ENCODE peak calls at places on chromosomes 1 and 21, in six cellular contexts. X is heart left ventricle, D is epithelial cell of esophagus, U is cardiac muscle cell, C is progenitor cell of endocrine pancreas, K is natural killer cell. E is an unnamed sample.

GRCh38 chr21:45403825-45404725 is 890 bp upstream of the COL18A1 start:
- DNase-seq in X (peak; percentile 68), D (peak; percentile 84), U (peak; percentile 48), C (no peak), K (no peak), E (no peak)

GRCh38 chr1:30184393-30185141 is 538.8 kb downstream of the MATN1 start:
- DNase-seq in X (no peak), D (no peak), U (peak; percentile 33), C (no peak), K (no peak), E (no peak)

GRCh38 chr1:166895766-166896165 is 19.7 kb upstream of the TADA1 start:
- DNase-seq in X (no peak), D (no peak), U (no peak), C (no peak), K (no peak), E (no peak)

GRCh38 chr21:17250651-17251294 is 262.1 kb upstream of the CXADR start:
- DNase-seq in X (no peak), D (peak; percentile 2), U (no peak), C (no peak), K (no peak), E (no peak)

GRCh38 chr1:198620951-198621824 is 17.7 kb upstream of the PTPRC start:
- DNase-seq in X (no peak), D (no peak), U (no peak), C (no peak), K (peak; percentile 53), E (no peak)

GRCh38 chr1:111742938-111743549 is 3.8 kb upstream of the INKA2 start:
- DNase-seq in X (no peak), D (no peak), U (no peak), C (no peak), K (no peak), E (no peak)

GRCh38 chr1:160205974-160206369 is 788 bp downstream of the PEA15 start:
- DNase-seq in X (peak; percentile 59), D (peak; percentile 76), U (no peak), C (no peak), K (peak; percentile 24), E (no peak)

GRCh38 chr1:110192541-110192940 is 17.6 kb upstream of the KCNC4 start:
- DNase-seq in X (no peak), D (no peak), U (no peak), C (no peak), K (no peak), E (no peak)

GRCh38 chr1:30923597-30923996 is 15.0 kb upstream of the SDC3 start:
- DNase-seq in X (no peak), D (no peak), U (no peak), C (no peak), K (no peak), E (no peak)

GRCh38 chr1:228014235-228014930 is 7.6 kb downstream of the WNT3A start:
- DNase-seq in X (peak; percentile 1), D (peak; percentile 86), U (no peak), C (peak; percentile 1), K (no peak), E (no peak)

GRCh38 chr1:177185209-177185608 is 14.5 kb downstream of the BRINP2 start:
- DNase-seq in X (no peak), D (peak; percentile 27), U (no peak), C (no peak), K (no peak), E (no peak)

GRCh38 chr1:150262388-150263320 is 5.1 kb downstream of the CA14 start:
- DNase-seq in X (no peak), D (peak; percentile 77), U (no peak), C (no peak), K (no peak), E (no peak)

GRCh38 chr1:35505911-35506798 is 51.0 kb downstream of the KIAA0319L start:
- DNase-seq in X (peak; percentile 16), D (peak; percentile 56), U (no peak), C (no peak), K (no peak), E (no peak)

GRCh38 chr1:232704694-232705680 is 75.1 kb upstream of the SIPA1L2 start:
- DNase-seq in X (no peak), D (peak; percentile 93), U (no peak), C (no peak), K (no peak), E (no peak)

GRCh38 chr1:199753513-199753912 is 274.0 kb upstream of the NR5A2 start:
- DNase-seq in X (no peak), D (no peak), U (no peak), C (no peak), K (no peak), E (no peak)
- TF ChIP-seq CTCF in X (no peak), D (no peak), U (no peak), C (no peak), K (no peak), E (no peak)

DNA sequence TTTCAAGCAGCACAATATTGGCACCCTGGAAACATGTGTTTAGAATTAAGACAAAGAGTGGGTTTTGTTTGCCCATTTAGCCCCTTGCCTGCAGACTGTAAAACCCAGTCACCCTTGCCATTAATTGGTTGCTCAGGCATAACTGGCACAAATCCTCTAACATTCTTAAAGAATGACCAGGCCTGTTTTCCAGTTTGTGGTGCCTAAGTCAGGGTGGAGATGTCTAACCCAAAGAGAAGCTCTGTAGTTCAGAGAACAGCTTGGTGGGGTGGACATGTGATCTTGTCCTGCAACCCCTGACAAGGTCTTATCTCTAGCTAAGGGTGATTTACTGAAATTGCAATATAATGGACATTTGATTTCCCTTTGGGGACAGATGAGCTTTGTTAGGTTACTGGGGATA is 8.8 kb upstream of the ANGPTL7 start:
- DNase-seq in X (no peak), D (no peak), U (no peak), C (no peak), K (no peak), E (no peak)
- TF ChIP-seq CTCF in X (no peak), D (no peak), U (no peak), C (no peak), K (no peak), E (no peak)

GRCh38 chr1:200550367-200550766 is 70.2 kb downstream of the KIF14 start:
- DNase-seq in X (no peak), D (peak; percentile 80), U (no peak), C (no peak), K (no peak), E (no peak)

GRCh38 chr1:200561856-200562214 is 58.7 kb downstream of the KIF14 start:
- DNase-seq in X (no peak), D (no peak), U (no peak), C (no peak), K (no peak), E (no peak)

GRCh38 chr1:200558866-200559459 is 61.6 kb downstream of the KIF14 start:
- DNase-seq in X (no peak), D (peak; percentile 64), U (peak; percentile 56), C (no peak), K (no peak), E (no peak)

DNA sequence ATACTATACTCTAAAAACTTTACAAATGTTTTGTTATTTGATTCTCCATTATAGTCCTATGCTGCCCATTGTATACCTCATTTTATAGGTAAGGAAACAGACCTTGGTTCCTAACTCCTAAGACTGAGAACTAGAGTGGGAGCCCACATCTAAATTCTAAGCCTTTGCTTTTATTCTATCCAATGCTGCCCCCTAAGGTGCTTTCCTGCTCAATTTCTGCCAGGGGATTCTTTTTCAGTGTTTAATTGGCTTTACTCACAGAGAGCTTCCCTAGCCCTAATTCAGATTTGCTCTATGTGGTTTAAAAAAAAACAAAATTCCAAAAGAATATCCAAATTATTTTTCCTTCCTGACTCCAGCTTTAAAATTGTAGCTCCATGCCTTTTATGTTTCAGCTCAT is 64.5 kb downstream of the KIF14 start:
- DNase-seq in X (no peak), D (no peak), U (no peak), C (no peak), K (no peak), E (no peak)
- TF ChIP-seq CTCF in X (no peak), D (no peak), U (peak; percentile 13), C (peak; percentile 36), K (no peak), E (peak; percentile 26)

DNA sequence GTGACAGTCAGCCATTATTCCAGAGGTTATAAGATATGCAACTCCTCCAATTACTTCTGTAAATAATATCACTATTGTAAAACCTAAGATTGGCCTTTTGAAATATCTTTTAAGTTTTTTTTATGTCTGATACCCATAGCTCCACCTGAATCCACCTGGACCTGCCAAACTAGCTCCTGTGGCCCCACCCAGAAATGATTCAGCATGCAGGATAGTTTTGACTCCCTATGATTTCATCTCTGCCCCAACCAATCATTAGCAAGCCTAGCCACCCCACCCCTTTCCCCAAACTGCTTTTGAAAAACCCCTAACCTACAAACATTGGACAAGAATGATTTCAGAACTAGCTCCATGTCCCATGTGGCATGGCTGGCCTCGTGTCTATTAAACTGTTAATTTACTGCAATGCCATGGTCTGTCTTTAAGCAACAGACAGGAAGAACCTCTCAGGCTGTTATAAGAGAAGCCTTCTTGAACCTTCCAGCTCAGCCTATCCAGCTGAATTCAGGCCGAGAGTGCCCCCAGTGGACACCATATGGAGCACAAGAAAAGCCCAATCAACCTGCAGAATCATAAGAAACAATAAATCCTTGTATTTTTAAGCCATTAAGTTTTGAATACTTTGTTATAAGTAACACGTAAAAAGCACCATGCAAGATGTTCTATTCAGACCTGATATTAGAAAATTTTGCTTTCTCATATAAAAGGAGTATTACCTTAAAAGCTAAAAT is 263.0 kb upstream of the ZRANB2 start:
- DNase-seq in X (no peak), D (peak; percentile 82), U (no peak), C (no peak), K (no peak), E (no peak)
- TF ChIP-seq CTCF in X (no peak), D (peak; percentile 29), U (no peak), C (peak; percentile 18), K (no peak), E (peak; percentile 27)

GRCh38 chr1:113999233-113999632 is 20.0 kb downstream of the OLFML3 start:
- DNase-seq in X (no peak), D (no peak), U (no peak), C (no peak), K (no peak), E (no peak)
- TF ChIP-seq CTCF in X (no peak), D (no peak), U (no peak), C (no peak), K (no peak), E (no peak)

GRCh38 chr1:54497338-54497737 is 50.7 kb upstream of the ACOT11 start:
- DNase-seq in X (no peak), D (no peak), U (no peak), C (no peak), K (no peak), E (no peak)

GRCh38 chr1:54501849-54502248 is 46.2 kb upstream of the ACOT11 start:
- DNase-seq in X (no peak), D (no peak), U (no peak), C (no peak), K (no peak), E (no peak)

GRCh38 chr1:54500030-54500389 is 48.0 kb upstream of the ACOT11 start:
- DNase-seq in X (no peak), D (peak; percentile 20), U (no peak), C (no peak), K (no peak), E (no peak)

GRCh38 chr1:54498383-54499096 is 49.5 kb upstream of the ACOT11 start:
- DNase-seq in X (no peak), D (no peak), U (no peak), C (no peak), K (no peak), E (no peak)

GRCh38 chr1:54499097-54500029 is 48.7 kb upstream of the ACOT11 start:
- DNase-seq in X (no peak), D (peak; percentile 59), U (peak; percentile 76), C (peak; percentile 44), K (no peak), E (peak; percentile 43)
- TF ChIP-seq CTCF in X (peak; percentile 50), D (peak; percentile 57), U (peak; percentile 50), C (peak; percentile 59), K (peak; percentile 20), E (peak; percentile 65)

GRCh38 chr1:205645494-205645893 is 13.7 kb upstream of the ELK4 start:
- DNase-seq in X (no peak), D (no peak), U (no peak), C (no peak), K (no peak), E (no peak)
- TF ChIP-seq CTCF in X (no peak), D (no peak), U (no peak), C (no peak), K (no peak), E (no peak)

E was measured in neural crest cell.